ENCODE peak calls at places on chromosomes 6 and 20, in ten cellular contexts. One of them, this sample, is unnamed.

GRCh38 chr6:166462461-166463135 is 79.9 kb upstream of the MPC1 start:
- DNase-seq in natural killer cell: no peak
- DNase-seq in HT1080: no peak
- DNase-seq in central memory CD4-positive, alpha-beta T cell: no peak
- DNase-seq in HEK293T: no peak
- DNase-seq in activated CD8-positive, alpha-beta memory T cell treated with anti-CD3 and anti-CD28 coated beads, Interleukin-2, amount 50 U/mL, for 48 hours: no peak
- DNase-seq in mesothelial cell of epicardium: no peak
- DNase-seq in midbrain: no peak
- DNase-seq in coronary artery: no peak
- DNase-seq in NCI-H1417: no peak
- DNase-seq in this sample: no peak

GRCh38 chr6:159790947-159791598 is 806 bp downstream of the MRPL18 start:
- DNase-seq in natural killer cell: no peak
- DNase-seq in HT1080: no peak
- DNase-seq in central memory CD4-positive, alpha-beta T cell: no peak
- DNase-seq in HEK293T: no peak
- DNase-seq in activated CD8-positive, alpha-beta memory T cell treated with anti-CD3 and anti-CD28 coated beads, Interleukin-2, amount 50 U/mL, for 48 hours: no peak
- DNase-seq in mesothelial cell of epicardium: no peak
- DNase-seq in midbrain: no peak
- DNase-seq in coronary artery: no peak
- DNase-seq in NCI-H1417: peak
- DNase-seq in this sample: no peak

GRCh38 chr20:13525225-13525940 is 113.3 kb downstream of the TASP1 start:
- DNase-seq in natural killer cell: no peak
- DNase-seq in HT1080: peak
- DNase-seq in central memory CD4-positive, alpha-beta T cell: no peak
- DNase-seq in HEK293T: no peak
- DNase-seq in activated CD8-positive, alpha-beta memory T cell treated with anti-CD3 and anti-CD28 coated beads, Interleukin-2, amount 50 U/mL, for 48 hours: no peak
- DNase-seq in mesothelial cell of epicardium: no peak
- DNase-seq in midbrain: no peak
- DNase-seq in coronary artery: no peak
- DNase-seq in NCI-H1417: no peak
- DNase-seq in this sample: no peak

GRCh38 chr6:27293436-27294152 is 18.5 kb downstream of the POM121L2 start:
- DNase-seq in natural killer cell: no peak
- DNase-seq in HT1080: peak
- DNase-seq in central memory CD4-positive, alpha-beta T cell: no peak
- DNase-seq in HEK293T: peak
- DNase-seq in activated CD8-positive, alpha-beta memory T cell treated with anti-CD3 and anti-CD28 coated beads, Interleukin-2, amount 50 U/mL, for 48 hours: no peak
- DNase-seq in mesothelial cell of epicardium: no peak
- DNase-seq in midbrain: no peak
- DNase-seq in coronary artery: no peak
- DNase-seq in NCI-H1417: no peak
- DNase-seq in this sample: no peak

GRCh38 chr6:134902074-134902861 is 47.6 kb downstream of the ALDH8A1 start:
- DNase-seq in natural killer cell: no peak
- DNase-seq in HT1080: no peak
- DNase-seq in central memory CD4-positive, alpha-beta T cell: no peak
- DNase-seq in HEK293T: no peak
- DNase-seq in activated CD8-positive, alpha-beta memory T cell treated with anti-CD3 and anti-CD28 coated beads, Interleukin-2, amount 50 U/mL, for 48 hours: no peak
- DNase-seq in mesothelial cell of epicardium: no peak
- DNase-seq in midbrain: no peak
- DNase-seq in coronary artery: no peak
- DNase-seq in NCI-H1417: no peak
- DNase-seq in this sample: no peak

GRCh38 chr6:149252626-149253025 is 64.9 kb upstream of the TAB2 start:
- DNase-seq in natural killer cell: no peak
- DNase-seq in HT1080: no peak
- DNase-seq in central memory CD4-positive, alpha-beta T cell: no peak
- DNase-seq in HEK293T: no peak
- DNase-seq in activated CD8-positive, alpha-beta memory T cell treated with anti-CD3 and anti-CD28 coated beads, Interleukin-2, amount 50 U/mL, for 48 hours: no peak
- DNase-seq in mesothelial cell of epicardium: no peak
- DNase-seq in midbrain: no peak
- DNase-seq in coronary artery: no peak
- DNase-seq in NCI-H1417: no peak
- DNase-seq in this sample: no peak

GRCh38 chr6:33392979-33393378 is 1.4 kb downstream of the KIFC1 start:
- DNase-seq in natural killer cell: no peak
- DNase-seq in HT1080: no peak
- DNase-seq in central memory CD4-positive, alpha-beta T cell: no peak
- DNase-seq in HEK293T: no peak
- DNase-seq in activated CD8-positive, alpha-beta memory T cell treated with anti-CD3 and anti-CD28 coated beads, Interleukin-2, amount 50 U/mL, for 48 hours: no peak
- DNase-seq in mesothelial cell of epicardium: no peak
- DNase-seq in midbrain: no peak
- DNase-seq in coronary artery: no peak
- DNase-seq in NCI-H1417: no peak
- DNase-seq in this sample: no peak

GRCh38 chr6:144064831-144065668 is 30.3 kb downstream of the SF3B5 start:
- DNase-seq in natural killer cell: no peak
- DNase-seq in HT1080: no peak
- DNase-seq in central memory CD4-positive, alpha-beta T cell: no peak
- DNase-seq in HEK293T: no peak
- DNase-seq in activated CD8-positive, alpha-beta memory T cell treated with anti-CD3 and anti-CD28 coated beads, Interleukin-2, amount 50 U/mL, for 48 hours: no peak
- DNase-seq in mesothelial cell of epicardium: no peak
- DNase-seq in midbrain: no peak
- DNase-seq in coronary artery: no peak
- DNase-seq in NCI-H1417: peak
- DNase-seq in this sample: peak

GRCh38 chr6:101883398-101883975 is 490.0 kb downstream of the GRIK2 start:
- DNase-seq in natural killer cell: no peak
- DNase-seq in HT1080: no peak
- DNase-seq in central memory CD4-positive, alpha-beta T cell: no peak
- DNase-seq in HEK293T: no peak
- DNase-seq in activated CD8-positive, alpha-beta memory T cell treated with anti-CD3 and anti-CD28 coated beads, Interleukin-2, amount 50 U/mL, for 48 hours: no peak
- DNase-seq in mesothelial cell of epicardium: no peak
- DNase-seq in midbrain: no peak
- DNase-seq in coronary artery: no peak
- DNase-seq in NCI-H1417: no peak
- DNase-seq in this sample: no peak

GRCh38 chr20:47493175-47493953 is 8.3 kb upstream of the NCOA3 start:
- DNase-seq in natural killer cell: no peak
- DNase-seq in HT1080: peak
- DNase-seq in central memory CD4-positive, alpha-beta T cell: no peak
- DNase-seq in HEK293T: peak
- DNase-seq in activated CD8-positive, alpha-beta memory T cell treated with anti-CD3 and anti-CD28 coated beads, Interleukin-2, amount 50 U/mL, for 48 hours: no peak
- DNase-seq in mesothelial cell of epicardium: peak
- DNase-seq in midbrain: peak
- DNase-seq in coronary artery: peak
- DNase-seq in NCI-H1417: peak
- DNase-seq in this sample: no peak

GRCh38 chr6:7604003-7604402 is 14.0 kb downstream of the SNRNP48 start:
- DNase-seq in natural killer cell: no peak
- DNase-seq in HT1080: no peak
- DNase-seq in central memory CD4-positive, alpha-beta T cell: no peak
- DNase-seq in HEK293T: no peak
- DNase-seq in activated CD8-positive, alpha-beta memory T cell treated with anti-CD3 and anti-CD28 coated beads, Interleukin-2, amount 50 U/mL, for 48 hours: no peak
- DNase-seq in mesothelial cell of epicardium: no peak
- DNase-seq in midbrain: no peak
- DNase-seq in coronary artery: no peak
- DNase-seq in NCI-H1417: no peak
- DNase-seq in this sample: no peak

GRCh38 chr6:149725785-149726184 is 7.9 kb upstream of the LATS1 start:
- DNase-seq in natural killer cell: no peak
- DNase-seq in HT1080: no peak
- DNase-seq in central memory CD4-positive, alpha-beta T cell: no peak
- DNase-seq in HEK293T: no peak
- DNase-seq in activated CD8-positive, alpha-beta memory T cell treated with anti-CD3 and anti-CD28 coated beads, Interleukin-2, amount 50 U/mL, for 48 hours: no peak
- DNase-seq in mesothelial cell of epicardium: no peak
- DNase-seq in midbrain: no peak
- DNase-seq in coronary artery: no peak
- DNase-seq in NCI-H1417: no peak
- DNase-seq in this sample: no peak

GRCh38 chr6:2531426-2532208 is 219.1 kb downstream of the MYLK4 start:
- DNase-seq in natural killer cell: no peak
- DNase-seq in HT1080: peak
- DNase-seq in central memory CD4-positive, alpha-beta T cell: no peak
- DNase-seq in HEK293T: no peak
- DNase-seq in activated CD8-positive, alpha-beta memory T cell treated with anti-CD3 and anti-CD28 coated beads, Interleukin-2, amount 50 U/mL, for 48 hours: no peak
- DNase-seq in mesothelial cell of epicardium: no peak
- DNase-seq in midbrain: no peak
- DNase-seq in coronary artery: no peak
- DNase-seq in NCI-H1417: no peak
- DNase-seq in this sample: no peak

GRCh38 chr20:48025661-48026060 is 240.4 kb upstream of the SULF2 start:
- DNase-seq in natural killer cell: no peak
- DNase-seq in HT1080: peak
- DNase-seq in central memory CD4-positive, alpha-beta T cell: no peak
- DNase-seq in HEK293T: no peak
- DNase-seq in activated CD8-positive, alpha-beta memory T cell treated with anti-CD3 and anti-CD28 coated beads, Interleukin-2, amount 50 U/mL, for 48 hours: no peak
- DNase-seq in mesothelial cell of epicardium: no peak
- DNase-seq in midbrain: no peak
- DNase-seq in coronary artery: no peak
- DNase-seq in NCI-H1417: no peak
- DNase-seq in this sample: no peak

GRCh38 chr20:63536241-63536977 is 767 bp downstream of the PTK6 start:
- DNase-seq in natural killer cell: no peak
- DNase-seq in HT1080: peak
- DNase-seq in central memory CD4-positive, alpha-beta T cell: no peak
- DNase-seq in HEK293T: no peak
- DNase-seq in activated CD8-positive, alpha-beta memory T cell treated with anti-CD3 and anti-CD28 coated beads, Interleukin-2, amount 50 U/mL, for 48 hours: no peak
- DNase-seq in mesothelial cell of epicardium: no peak
- DNase-seq in midbrain: no peak
- DNase-seq in coronary artery: no peak
- DNase-seq in NCI-H1417: no peak
- DNase-seq in this sample: peak

GRCh38 chr20:59518881-59519706 is 85.2 kb upstream of the PHACTR3 start:
- DNase-seq in natural killer cell: no peak
- DNase-seq in HT1080: peak
- DNase-seq in central memory CD4-positive, alpha-beta T cell: peak
- DNase-seq in HEK293T: peak
- DNase-seq in activated CD8-positive, alpha-beta memory T cell treated with anti-CD3 and anti-CD28 coated beads, Interleukin-2, amount 50 U/mL, for 48 hours: no peak
- DNase-seq in mesothelial cell of epicardium: no peak
- DNase-seq in midbrain: peak
- DNase-seq in coronary artery: no peak
- DNase-seq in NCI-H1417: peak
- DNase-seq in this sample: peak

GRCh38 chr20:16555754-16556153 is 17.5 kb downstream of the KIF16B start:
- DNase-seq in natural killer cell: no peak
- DNase-seq in HT1080: no peak
- DNase-seq in central memory CD4-positive, alpha-beta T cell: no peak
- DNase-seq in HEK293T: no peak
- DNase-seq in activated CD8-positive, alpha-beta memory T cell treated with anti-CD3 and anti-CD28 coated beads, Interleukin-2, amount 50 U/mL, for 48 hours: no peak
- DNase-seq in mesothelial cell of epicardium: no peak
- DNase-seq in midbrain: no peak
- DNase-seq in coronary artery: no peak
- DNase-seq in NCI-H1417: no peak
- DNase-seq in this sample: no peak

GRCh38 chr6:13248053-13248452 is 80.3 kb downstream of the TBC1D7 start:
- DNase-seq in natural killer cell: no peak
- DNase-seq in HT1080: peak
- DNase-seq in central memory CD4-positive, alpha-beta T cell: no peak
- DNase-seq in HEK293T: peak
- DNase-seq in activated CD8-positive, alpha-beta memory T cell treated with anti-CD3 and anti-CD28 coated beads, Interleukin-2, amount 50 U/mL, for 48 hours: no peak
- DNase-seq in mesothelial cell of epicardium: no peak
- DNase-seq in midbrain: no peak
- DNase-seq in coronary artery: no peak
- DNase-seq in NCI-H1417: peak
- DNase-seq in this sample: no peak

GRCh38 chr20:51802170-51802745 is at the start of gene SALL4:
- DNase-seq in natural killer cell: no peak
- DNase-seq in HT1080: no peak
- DNase-seq in central memory CD4-positive, alpha-beta T cell: no peak
- DNase-seq in HEK293T: no peak
- DNase-seq in activated CD8-positive, alpha-beta memory T cell treated with anti-CD3 and anti-CD28 coated beads, Interleukin-2, amount 50 U/mL, for 48 hours: no peak
- DNase-seq in mesothelial cell of epicardium: no peak
- DNase-seq in midbrain: no peak
- DNase-seq in coronary artery: no peak
- DNase-seq in NCI-H1417: no peak
- DNase-seq in this sample: peak

GRCh38 chr6:110188791-110189190 is 8.6 kb downstream of the CDC40 start:
- DNase-seq in natural killer cell: no peak
- DNase-seq in HT1080: no peak
- DNase-seq in central memory CD4-positive, alpha-beta T cell: no peak
- DNase-seq in HEK293T: no peak
- DNase-seq in activated CD8-positive, alpha-beta memory T cell treated with anti-CD3 and anti-CD28 coated beads, Interleukin-2, amount 50 U/mL, for 48 hours: no peak
- DNase-seq in mesothelial cell of epicardium: no peak
- DNase-seq in midbrain: no peak
- DNase-seq in coronary artery: no peak
- DNase-seq in NCI-H1417: no peak
- DNase-seq in this sample: no peak

GRCh38 chr6:106997392-106998257 is 23.1 kb upstream of the CD24 start:
- DNase-seq in natural killer cell: no peak
- DNase-seq in HT1080: peak
- DNase-seq in central memory CD4-positive, alpha-beta T cell: peak
- DNase-seq in HEK293T: peak
- DNase-seq in activated CD8-positive, alpha-beta memory T cell treated with anti-CD3 and anti-CD28 coated beads, Interleukin-2, amount 50 U/mL, for 48 hours: peak
- DNase-seq in mesothelial cell of epicardium: peak
- DNase-seq in midbrain: peak
- DNase-seq in coronary artery: no peak
- DNase-seq in NCI-H1417: peak
- DNase-seq in this sample: peak

GRCh38 chr6:160004018-160004417 is 35.1 kb downstream of the IGF2R start:
- DNase-seq in natural killer cell: no peak
- DNase-seq in HT1080: no peak
- DNase-seq in central memory CD4-positive, alpha-beta T cell: no peak
- DNase-seq in HEK293T: no peak
- DNase-seq in activated CD8-positive, alpha-beta memory T cell treated with anti-CD3 and anti-CD28 coated beads, Interleukin-2, amount 50 U/mL, for 48 hours: no peak
- DNase-seq in mesothelial cell of epicardium: no peak
- DNase-seq in midbrain: no peak
- DNase-seq in coronary artery: no peak
- DNase-seq in NCI-H1417: no peak
- DNase-seq in this sample: no peak

GRCh38 chr6:35425284-35425683 is 26.9 kb upstream of the FANCE start:
- DNase-seq in natural killer cell: no peak
- DNase-seq in HT1080: peak
- DNase-seq in central memory CD4-positive, alpha-beta T cell: no peak
- DNase-seq in HEK293T: no peak
- DNase-seq in activated CD8-positive, alpha-beta memory T cell treated with anti-CD3 and anti-CD28 coated beads, Interleukin-2, amount 50 U/mL, for 48 hours: no peak
- DNase-seq in mesothelial cell of epicardium: no peak
- DNase-seq in midbrain: no peak
- DNase-seq in coronary artery: no peak
- DNase-seq in NCI-H1417: no peak
- DNase-seq in this sample: no peak

GRCh38 chr6:27777614-27778355 is 134.4 kb downstream of the OR2B2 start:
- DNase-seq in natural killer cell: no peak
- DNase-seq in HT1080: peak
- DNase-seq in central memory CD4-positive, alpha-beta T cell: no peak
- DNase-seq in HEK293T: no peak
- DNase-seq in activated CD8-positive, alpha-beta memory T cell treated with anti-CD3 and anti-CD28 coated beads, Interleukin-2, amount 50 U/mL, for 48 hours: no peak
- DNase-seq in mesothelial cell of epicardium: no peak
- DNase-seq in midbrain: no peak
- DNase-seq in coronary artery: no peak
- DNase-seq in NCI-H1417: no peak
- DNase-seq in this sample: no peak

GRCh38 chr20:20003088-20003954 is 13.8 kb upstream of the NAA20 start:
- DNase-seq in natural killer cell: no peak
- DNase-seq in HT1080: no peak
- DNase-seq in central memory CD4-positive, alpha-beta T cell: peak
- DNase-seq in HEK293T: no peak
- DNase-seq in activated CD8-positive, alpha-beta memory T cell treated with anti-CD3 and anti-CD28 coated beads, Interleukin-2, amount 50 U/mL, for 48 hours: no peak
- DNase-seq in mesothelial cell of epicardium: no peak
- DNase-seq in midbrain: peak
- DNase-seq in coronary artery: peak
- DNase-seq in NCI-H1417: peak
- DNase-seq in this sample: no peak

GRCh38 chr20:20360464-20360863 is 7.4 kb upstream of the INSM1 start:
- DNase-seq in natural killer cell: no peak
- DNase-seq in HT1080: peak
- DNase-seq in central memory CD4-positive, alpha-beta T cell: no peak
- DNase-seq in HEK293T: peak
- DNase-seq in activated CD8-positive, alpha-beta memory T cell treated with anti-CD3 and anti-CD28 coated beads, Interleukin-2, amount 50 U/mL, for 48 hours: peak
- DNase-seq in mesothelial cell of epicardium: no peak
- DNase-seq in midbrain: peak
- DNase-seq in coronary artery: no peak
- DNase-seq in NCI-H1417: peak
- DNase-seq in this sample: no peak

This sample was measured in neuronal stem cell.